ENCODE peak calls at places on chromosomes 5 and 9, in nine cellular contexts. O, N, X, B, Z, S, E, G and H are unnamed samples.

GRCh38 chr5:55151923-55152842 is 7.8 kb upstream of the GPX8 start:
- DNase-seq in Z (peak), E (no peak), X (no peak), B (no peak), G (no peak), N (no peak), O (no peak), S (peak), H (no peak)

GRCh38 chr9:16986441-16987387 is 116.2 kb upstream of the BNC2 start:
- DNase-seq in S (peak), N (no peak), Z (peak), E (no peak), O (no peak), G (no peak), X (no peak), B (no peak), H (no peak)

GRCh38 chr9:8895498-8896224 is 1096.1 kb upstream of the DMAC1 start:
- DNase-seq in S (peak), O (no peak), X (peak), G (peak), E (no peak), N (no peak), B (no peak), Z (peak), H (no peak)

GRCh38 chr9:72022846-72023245 is 37.6 kb downstream of the C9orf57 start:
- DNase-seq in Z (peak), N (peak), G (no peak), X (no peak), S (peak), O (no peak), B (no peak), E (no peak), H (no peak)

GRCh38 chr9:79387091-79387490 is 184.7 kb upstream of the TLE4 start:
- DNase-seq in O (no peak), B (no peak), X (no peak), E (no peak), Z (no peak), G (no peak), N (no peak), S (no peak), H (no peak)

GRCh38 chr5:2094616-2094995 is 211.9 kb upstream of the IRX4 start:
- DNase-seq in B (no peak), G (no peak), E (no peak), O (peak), X (no peak), Z (no peak), S (no peak), N (no peak), H (no peak)

GRCh38 chr9:115921301-115921700 is 232.3 kb upstream of the PAPPA start:
- DNase-seq in S (peak), N (no peak), Z (peak), G (no peak), E (no peak), O (no peak), X (no peak), B (no peak), H (no peak)

GRCh38 chr5:171418316-171418981 is 998 bp upstream of the FGF18 start:
- DNase-seq in N (peak), E (peak), X (peak), S (peak), O (peak), B (peak), G (peak), Z (peak), H (peak)

GRCh38 chr5:150277043-150277442 is 12.5 kb downstream of the CAMK2A start:
- DNase-seq in N (no peak), Z (no peak), X (no peak), O (no peak), B (no peak), G (no peak), E (no peak), S (no peak), H (no peak)

GRCh38 chr5:117380316-117380715 is 805.7 kb upstream of the SEMA6A start:
- DNase-seq in S (no peak), Z (no peak), B (no peak), E (no peak), G (no peak), X (no peak), N (no peak), O (no peak), H (no peak)

GRCh38 chr9:133210609-133211008 is 1.6 kb upstream of the OBP2B start:
- DNase-seq in Z (no peak), X (no peak), G (no peak), O (no peak), B (no peak), E (no peak), N (no peak), S (no peak), H (no peak)

GRCh38 chr5:110853267-110853666 is 114.5 kb downstream of the SLC25A46 start:
- DNase-seq in O (no peak), S (peak), N (no peak), E (no peak), B (no peak), Z (no peak), X (no peak), G (no peak), H (no peak)

GRCh38 chr9:630817-631216 is 210.7 kb upstream of the DMRT1 start:
- DNase-seq in X (no peak), E (no peak), S (peak), B (no peak), G (no peak), O (no peak), Z (no peak), N (no peak), H (no peak)

GRCh38 chr5:35159370-35159742 is 70.9 kb downstream of the PRLR start:
- DNase-seq in G (no peak), N (peak), Z (no peak), E (no peak), B (no peak), X (peak), O (no peak), S (peak), H (no peak)

GRCh38 chr9:1759009-1759408 is 256.1 kb upstream of the SMARCA2 start:
- DNase-seq in B (no peak), G (peak), N (no peak), E (no peak), O (no peak), S (no peak), X (no peak), Z (no peak), H (peak)

GRCh38 chr5:146877178-146877681 is 1.3 kb downstream of the PPP2R2B start:
- DNase-seq in G (peak), X (no peak), E (no peak), Z (no peak), N (no peak), B (no peak), O (no peak), S (no peak), H (no peak)
- H3K4me3 ChIP-seq in G (peak), X (peak), E (peak), Z (peak), N (peak), B (peak), O (peak), S (peak), H (no peak)

DNA sequence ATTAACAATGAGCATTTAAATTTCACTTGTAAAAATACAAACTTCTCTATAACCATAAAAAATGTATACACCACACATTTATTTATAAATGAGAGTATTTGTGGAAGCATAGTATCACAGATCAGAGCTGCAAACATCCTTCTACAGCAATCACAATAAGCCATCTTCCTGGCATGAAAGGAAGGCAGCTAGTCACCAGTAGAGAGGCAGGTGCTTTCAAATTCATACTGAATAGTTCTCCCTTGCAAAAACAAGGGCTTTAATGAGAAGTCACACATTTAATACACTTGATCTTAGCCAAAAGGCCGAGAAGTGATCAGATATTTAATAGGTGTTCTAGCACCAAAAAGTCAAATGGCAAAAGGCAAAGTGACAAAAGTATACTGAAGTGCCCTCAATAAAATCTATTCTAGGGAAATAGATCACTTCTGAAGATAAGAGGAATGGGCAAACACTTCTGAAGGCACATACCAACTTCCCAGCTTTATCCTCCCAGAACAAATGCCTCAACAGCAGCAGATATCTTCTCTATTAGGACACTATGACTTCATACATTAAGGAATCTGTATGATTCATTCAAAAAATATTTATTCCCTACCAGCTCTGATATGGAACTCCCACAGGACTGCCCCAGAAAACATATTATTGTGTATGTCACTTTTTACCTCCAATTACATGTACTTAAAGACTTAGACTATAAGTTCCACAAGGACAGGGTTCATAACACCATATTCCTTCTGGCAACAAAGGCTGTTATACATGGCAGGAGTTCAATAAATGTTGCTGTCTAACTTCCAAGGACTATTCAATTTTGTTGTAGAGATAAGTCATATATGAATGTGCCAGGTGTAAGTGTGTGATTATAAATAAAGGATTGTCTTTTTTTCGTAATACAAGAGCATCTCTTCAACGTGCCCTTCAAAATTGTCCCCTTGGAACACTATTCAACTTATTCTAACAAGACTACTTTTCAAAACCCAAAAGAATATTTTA is 31.7 kb downstream of the MAPKAP1 start:
- DNase-seq in X (no peak), B (no peak), E (no peak), S (peak), G (no peak), O (no peak), Z (peak), N (no peak), H (no peak)
- H3K4me3 ChIP-seq in X (no peak), B (no peak), E (no peak), S (peak), G (no peak), O (no peak), Z (no peak), N (no peak), H (no peak)

GRCh38 chr5:6449465-6450158 is 953 bp downstream of the UBE2QL1 start:
- DNase-seq in X (no peak), N (no peak), Z (no peak), O (no peak), E (no peak), G (peak), S (no peak), B (no peak), H (no peak)
- H3K4me3 ChIP-seq in X (peak), N (peak), Z (no peak), O (peak), E (peak), G (peak), S (no peak), B (peak), H (no peak)

GRCh38 chr9:84146893-84147705 is 166.5 kb downstream of the RMI1 start:
- DNase-seq in N (no peak), Z (peak), E (no peak), G (no peak), S (peak), B (no peak), X (no peak), O (no peak), H (no peak)

GRCh38 chr9:84145031-84145430 is 164.4 kb downstream of the RMI1 start:
- DNase-seq in S (no peak), N (no peak), G (no peak), X (no peak), O (no peak), E (no peak), Z (no peak), B (no peak), H (no peak)

GRCh38 chr9:84141762-84142370 is 161.3 kb downstream of the RMI1 start:
- DNase-seq in G (no peak), X (no peak), E (no peak), Z (no peak), N (no peak), B (no peak), S (no peak), O (no peak), H (no peak)

GRCh38 chr9:84140535-84141101 is 160.0 kb downstream of the RMI1 start:
- DNase-seq in N (no peak), O (no peak), Z (no peak), S (peak), E (peak), G (no peak), B (no peak), X (no peak), H (peak)

GRCh38 chr9:84145780-84146179 is 165.2 kb downstream of the RMI1 start:
- DNase-seq in O (no peak), X (no peak), E (no peak), S (no peak), G (no peak), N (no peak), Z (no peak), B (no peak), H (no peak)
- H3K4me3 ChIP-seq in O (no peak), X (no peak), E (no peak), S (no peak), G (no peak), N (no peak), Z (no peak), B (no peak), H (no peak)

GRCh38 chr5:122972877-122973276 is 63.6 kb downstream of the PPIC start:
- DNase-seq in Z (no peak), N (no peak), G (no peak), E (no peak), X (no peak), O (no peak), B (no peak), S (peak), H (no peak)
- H3K4me3 ChIP-seq in Z (no peak), N (no peak), G (no peak), E (no peak), X (no peak), O (no peak), B (no peak), S (no peak), H (no peak)

GRCh38 chr5:126403156-126403555 is 20.1 kb upstream of the GRAMD2B start:
- DNase-seq in Z (no peak), G (no peak), X (no peak), B (no peak), E (no peak), N (no peak), O (no peak), S (no peak), H (no peak)
- H3K4me3 ChIP-seq in Z (no peak), G (no peak), X (no peak), B (no peak), E (no peak), N (no peak), O (no peak), S (peak), H (no peak)